ENCODE peak calls at places on chromosomes 5 and 9, in eight cellular contexts. S, C, N, J, P, M, B and H are unnamed samples.

GRCh38 chr9:16272766-16273165 is 597.7 kb downstream of the BNC2 start:
- DNase-seq in S (no peak), C (no peak), N (no peak), J (no peak), P (no peak), M (no peak), B (no peak), H (no peak)

GRCh38 chr9:89046832-89047231 is 55.6 kb downstream of the S1PR3 start:
- DNase-seq in S (no peak), C (no peak), N (no peak), J (no peak), P (no peak), M (no peak), B (no peak), H (no peak)

GRCh38 chr9:36461341-36461740 is 61.3 kb upstream of the RNF38 start:
- DNase-seq in S (no peak), C (no peak), N (no peak), J (no peak), P (no peak), M (no peak), B (no peak), H (no peak)

GRCh38 chr5:138449501-138450239 is 10.8 kb downstream of the REEP2 start:
- DNase-seq in S (peak; percentile 91), C (peak; percentile 96), N (peak; percentile 89), J (peak; percentile 84), P (peak; percentile 99), M (no peak), B (peak; percentile 95), H (no peak)

GRCh38 chr9:70392189-70392588 is 22.3 kb downstream of the KLF9 start:
- DNase-seq in S (no peak), C (no peak), N (no peak), J (no peak), P (no peak), M (no peak), B (no peak), H (no peak)

GRCh38 chr9:37752646-37753488 is 738 bp upstream of the TRMT10B start:
- DNase-seq in S (no peak), C (no peak), N (no peak), J (no peak), P (no peak), M (no peak), B (no peak), H (no peak)

GRCh38 chr5:168114444-168115017 is 176.9 kb upstream of the WWC1 start:
- DNase-seq in S (peak; percentile 50), C (peak; percentile 70), N (peak; percentile 28), J (peak; percentile 40), P (peak; percentile 92), M (peak; percentile 7), B (peak; percentile 62), H (peak; percentile 80)

GRCh38 chr5:180119031-180119885 is 47.7 kb upstream of the RNF130 start:
- DNase-seq in S (peak; percentile 35), C (no peak), N (no peak), J (no peak), P (no peak), M (no peak), B (peak; percentile 63), H (no peak)

GRCh38 chr9:6997330-6997729 is 239.6 kb downstream of the KDM4C start:
- DNase-seq in S (no peak), C (no peak), N (no peak), J (no peak), P (no peak), M (no peak), B (no peak), H (no peak)

GRCh38 chr9:127808347-127809001 is 5.8 kb downstream of the FPGS start:
- DNase-seq in S (no peak), C (no peak), N (no peak), J (no peak), P (no peak), M (no peak), B (no peak), H (no peak)

GRCh38 chr9:127809562-127810377 is 7.1 kb downstream of the FPGS start:
- DNase-seq in S (no peak), C (no peak), N (no peak), J (no peak), P (peak; percentile 74), M (no peak), B (peak; percentile 80), H (no peak)

GRCh38 chr9:127812009-127812408 is 9.3 kb downstream of the FPGS start:
- DNase-seq in S (no peak), C (no peak), N (no peak), J (no peak), P (no peak), M (no peak), B (no peak), H (no peak)

GRCh38 chr9:127809002-127809561 is 6.4 kb downstream of the FPGS start:
- DNase-seq in S (no peak), C (no peak), N (no peak), J (no peak), P (no peak), M (no peak), B (no peak), H (no peak)

GRCh38 chr9:127810378-127811187 is 7.9 kb downstream of the FPGS start:
- DNase-seq in S (no peak), C (no peak), N (no peak), J (no peak), P (no peak), M (no peak), B (no peak), H (no peak)
- H3K27ac ChIP-seq in S (no peak overlapping the region), C (no peak overlapping the region), N (peak overlapping the region; percentile 54), J (no peak overlapping the region), P (no peak overlapping the region), M (no peak overlapping the region), B (no peak overlapping the region), H (no peak overlapping the region)

GRCh38 chr5:109413463-109413862 is 3.7 kb upstream of the PJA2 start:
- DNase-seq in S (no peak), C (no peak), N (no peak), J (no peak), P (no peak), M (no peak), B (no peak), H (no peak)
- H3K4me3 ChIP-seq in S (no peak overlapping the region), C (no peak overlapping the region), N (no peak overlapping the region), J (no peak overlapping the region), P (no peak overlapping the region), M (no peak overlapping the region), B (no peak overlapping the region), H (no peak overlapping the region)

DNA sequence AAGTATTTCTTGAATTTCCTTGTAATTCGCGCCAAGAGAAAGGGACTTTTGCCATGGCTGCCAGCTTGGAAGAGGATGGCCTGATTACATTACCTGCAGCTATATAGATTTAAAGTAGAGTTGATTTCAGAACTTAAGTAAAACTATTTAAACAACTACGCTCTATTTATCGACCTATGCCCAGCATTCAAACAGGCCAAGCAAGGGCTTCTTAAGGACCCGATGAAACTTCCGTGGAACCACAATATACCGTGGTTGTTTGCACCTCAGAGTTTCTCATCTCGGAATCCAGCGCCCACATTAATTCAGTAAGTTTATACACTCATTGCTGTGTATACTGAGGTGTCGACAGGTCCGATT is 492 bp upstream of the CDC14B start:
- DNase-seq in S (no peak), C (no peak), N (no peak), J (no peak), P (no peak), M (no peak), B (no peak), H (no peak)
- H3K27ac ChIP-seq in S (no peak overlapping the region), C (peak overlapping the region; percentile 95), N (peak overlapping the region; percentile 83), J (peak overlapping the region; percentile 80), P (no peak overlapping the region), M (no peak overlapping the region), B (peak overlapping the region; percentile 74), H (no peak overlapping the region)

GRCh38 chr5:141121985-141122384 is 367 bp downstream of the PCDHB4 start:
- DNase-seq in S (no peak), C (no peak), N (no peak), J (peak; percentile 29), P (no peak), M (no peak), B (no peak), H (no peak)
- H3K4me3 ChIP-seq in S (peak overlapping the region; percentile 3), C (no peak overlapping the region), N (peak overlapping the region; percentile 51), J (peak overlapping the region; percentile 43), P (no peak overlapping the region), M (no peak overlapping the region), B (no peak overlapping the region), H (no peak overlapping the region)

DNA sequence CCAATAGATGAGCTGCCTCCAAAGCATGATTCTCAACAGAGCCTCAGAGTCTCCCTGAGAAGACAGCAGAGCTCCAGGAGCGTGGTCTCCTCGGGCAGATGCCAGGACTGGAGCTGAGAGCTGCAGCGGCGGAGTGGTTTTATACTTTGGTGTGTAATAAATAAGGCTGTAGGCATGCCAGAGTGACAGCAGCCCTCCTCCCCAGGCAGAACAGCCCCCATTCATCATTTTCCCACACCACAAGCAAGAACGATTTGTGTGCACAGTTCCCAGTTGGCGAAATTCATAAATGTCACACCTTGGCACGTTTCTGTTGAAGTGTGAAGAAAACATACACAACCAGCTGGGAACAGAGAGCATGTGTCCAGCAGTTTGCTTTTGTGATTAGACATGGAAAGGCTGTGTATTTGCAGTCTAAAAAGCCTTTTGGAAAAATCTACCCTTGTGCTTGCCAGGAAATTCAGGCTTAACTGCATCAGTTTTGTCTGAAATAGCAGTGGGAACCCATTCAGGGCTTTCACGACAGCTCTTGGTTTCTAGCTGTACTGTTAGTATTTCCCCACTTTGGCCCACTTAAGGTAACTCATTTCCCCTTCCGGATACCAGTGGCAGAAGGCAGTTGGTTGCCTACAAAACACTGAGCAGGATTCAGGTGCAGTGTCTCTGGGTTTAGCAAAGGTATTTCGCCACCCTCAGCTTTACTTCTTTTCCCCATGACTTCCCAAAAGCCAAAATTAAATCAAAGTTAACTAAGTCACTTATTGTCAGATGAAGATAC is at the start of gene C1QTNF3:
- DNase-seq in S (peak; percentile 45), C (no peak), N (no peak), J (peak; percentile 36), P (no peak), M (no peak), B (no peak), H (no peak)
- H3K27ac ChIP-seq in S (peak within 1 kb of the TSS; percentile 65), C (no peak within 1 kb of the TSS), N (no peak within 1 kb of the TSS), J (no peak within 1 kb of the TSS), P (no peak within 1 kb of the TSS), M (peak within 1 kb of the TSS; percentile 50), B (peak within 1 kb of the TSS; percentile 27), H (no peak within 1 kb of the TSS)

DNA sequence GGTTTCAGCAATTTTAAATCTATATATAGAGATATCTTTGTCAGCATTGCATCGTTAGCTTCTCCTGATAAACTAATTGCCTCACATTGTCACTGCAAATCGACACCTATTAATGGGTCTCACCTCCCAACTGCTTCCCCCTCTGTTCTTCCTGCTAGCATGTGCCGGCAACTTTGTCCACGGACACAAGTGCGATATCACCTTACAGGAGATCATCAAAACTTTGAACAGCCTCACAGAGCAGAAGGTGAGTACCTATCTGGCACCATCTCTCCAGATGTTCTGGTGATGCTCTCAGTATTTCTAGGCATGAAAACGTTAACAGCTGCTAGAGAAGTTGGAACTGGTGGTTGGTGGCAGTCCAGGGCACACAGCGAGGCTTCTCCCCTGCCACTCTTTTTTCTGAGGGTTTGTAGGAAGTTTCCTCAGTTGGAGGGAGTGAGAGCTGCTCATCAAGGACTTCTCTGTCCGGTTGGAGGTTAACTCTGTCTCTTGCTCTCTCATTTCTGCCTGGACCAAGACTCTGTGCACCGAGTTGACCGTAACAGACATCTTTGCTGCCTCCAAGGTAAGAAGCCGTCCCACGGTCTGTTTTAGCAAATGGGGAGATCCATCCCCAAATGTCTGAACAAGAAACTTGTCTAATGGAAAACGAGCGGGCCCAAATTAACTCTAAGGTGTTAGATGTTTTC is at the start of gene IL4:
- DNase-seq in S (no peak), C (no peak), N (no peak), J (no peak), P (no peak), M (no peak), B (no peak), H (no peak)
- H3K4me3 ChIP-seq in S (no peak within 1 kb of the TSS), C (no peak within 1 kb of the TSS), N (no peak within 1 kb of the TSS), J (no peak within 1 kb of the TSS), P (no peak within 1 kb of the TSS), M (no peak within 1 kb of the TSS), B (no peak within 1 kb of the TSS), H (no peak within 1 kb of the TSS)

GRCh38 chr5:177338251-177339106 is 13.0 kb downstream of the LMAN2 start:
- DNase-seq in S (no peak), C (no peak), N (no peak), J (no peak), P (no peak), M (no peak), B (peak; percentile 70), H (no peak)
- H3K27ac ChIP-seq in S (no peak overlapping the region), C (no peak overlapping the region), N (no peak overlapping the region), J (no peak overlapping the region), P (no peak overlapping the region), M (peak overlapping the region; percentile 18), B (no peak overlapping the region), H (no peak overlapping the region)